ENCODE peak calls at places on chromosomes 7 and 10, in six cellular contexts. J is ovary, B is IMR-90, S is fibroblast of mammary gland, V is tibial artery, U is Panc1. C is an unnamed sample.

GRCh38 chr7:82609746-82610145 is 166.2 kb upstream of the CACNA2D1 start:
- DNase-seq in V (no peak), B (no peak), U (no peak), S (no peak), J (no peak), C (no peak)

GRCh38 chr10:103605359-103606156 is 112.1 kb downstream of the NEURL1 start:
- DNase-seq in B (peak; percentile 43), J (peak; percentile 75), S (peak; percentile 74), V (peak; percentile 86), U (peak; percentile 8), C (peak; percentile 80)

GRCh38 chr7:99275496-99275895 is 2.9 kb downstream of the MYH16 start:
- DNase-seq in S (no peak), V (no peak), J (no peak), B (no peak), U (no peak), C (no peak)

GRCh38 chr7:115851291-115851690 is 179.3 kb downstream of the TFEC start:
- DNase-seq in V (no peak), J (no peak), U (peak; percentile 8), S (peak; percentile 72), B (peak; percentile 73), C (peak; percentile 62)

GRCh38 chr10:83458611-83459010 is 680.7 kb upstream of the GHITM start:
- DNase-seq in U (no peak), V (no peak), S (no peak), J (no peak), B (no peak), C (no peak)

GRCh38 chr10:125448596-125448995 is 234.4 kb downstream of the TEX36 start:
- DNase-seq in S (peak; percentile 2), B (peak; percentile 4), U (no peak), V (no peak), J (no peak), C (peak; percentile 3)

GRCh38 chr7:47085491-47086275 is 496.2 kb downstream of the TNS3 start:
- DNase-seq in J (no peak), B (peak; percentile 32), U (no peak), V (no peak), S (no peak), C (peak; percentile 42)

GRCh38 chr7:55019691-55020480 is 1.1 kb downstream of the EGFR start:
- DNase-seq in B (no peak), S (no peak), U (no peak), J (peak; percentile 50), V (peak; percentile 77), C (no peak)

GRCh38 chr7:88668591-88668990 is 90.9 kb upstream of the ZNF804B start:
- DNase-seq in U (no peak), V (no peak), S (no peak), J (no peak), B (no peak), C (no peak)

GRCh38 chr7:106284516-106285050 is at the start of gene NAMPT:
- DNase-seq in S (no peak), U (no peak), V (peak; percentile 77), B (no peak), J (no peak), C (no peak)

GRCh38 chr7:141551773-141552162 is 558 bp downstream of the AGK start:
- DNase-seq in B (no peak), J (no peak), U (no peak), V (no peak), S (no peak), C (no peak)

GRCh38 chr10:88271736-88272135 is 311.4 kb downstream of the RNLS start:
- DNase-seq in J (no peak), V (no peak), S (peak; percentile 65), U (no peak), B (peak; percentile 43), C (peak; percentile 64)

GRCh38 chr7:333399-333776 is 43.4 kb downstream of the FOXL3 start:
- DNase-seq in U (no peak), J (no peak), B (no peak), S (no peak), V (no peak), C (peak; percentile 37)

GRCh38 chr10:29946953-29947700 is 112.3 kb downstream of the JCAD start:
- DNase-seq in V (peak; percentile 93), J (peak; percentile 46), B (peak; percentile 94), S (peak; percentile 96), U (no peak), C (peak; percentile 89)

GRCh38 chr7:44977304-44977858 is 1.4 kb downstream of the MYO1G start:
- DNase-seq in U (no peak), J (no peak), S (no peak), B (no peak), V (no peak), C (no peak)

GRCh38 chr10:116733566-116733965 is 8.8 kb downstream of the HSPA12A start:
- DNase-seq in V (no peak), B (peak; percentile 93), U (no peak), J (no peak), S (peak; percentile 77), C (peak; percentile 71)

GRCh38 chr10:127920319-127921074 is 13.6 kb downstream of the PTPRE start:
- DNase-seq in S (no peak), B (no peak), J (no peak), V (no peak), U (no peak), C (no peak)

GRCh38 chr7:132618956-132619305 is 42.7 kb upstream of the PLXNA4 start:
- DNase-seq in B (peak; percentile 3), U (no peak), S (peak; percentile 24), J (no peak), V (no peak), C (peak; percentile 68)

GRCh38 chr10:112446855-112447691 is at the start of the genes VTI1A and ZDHHC6:
- DNase-seq in B (peak; percentile 84), V (peak; percentile 87), U (peak; percentile 58), J (peak; percentile 83), S (peak; percentile 80), C (peak; percentile 80)

GRCh38 chr7:152403726-152404125 is 32.1 kb downstream of the KMT2C start:
- DNase-seq in U (no peak), B (no peak), J (no peak), S (no peak), V (no peak), C (no peak)

GRCh38 chr10:132880148-132880981 is 62.0 kb downstream of the CFAP46 start:
- DNase-seq in S (no peak), J (peak; percentile 9), U (no peak), V (peak; percentile 54), B (no peak), C (no peak)

GRCh38 chr7:72405871-72406270 is 6.3 kb downstream of the CALN1 start:
- DNase-seq in J (no peak), U (no peak), V (no peak), S (no peak), B (no peak), C (no peak)

GRCh38 chr7:16619979-16620408 is 25.6 kb downstream of the ANKMY2 start:
- DNase-seq in B (peak; percentile 41), V (no peak), S (peak; percentile 17), J (no peak), U (no peak), C (no peak)

GRCh38 chr10:73860050-73860491 is 14.3 kb downstream of the CAMK2G start:
- DNase-seq in V (no peak), U (no peak), S (no peak), B (no peak), J (no peak), C (no peak)

GRCh38 chr7:129160161-129160911 is 15.8 kb downstream of the TSPAN33 start:
- DNase-seq in B (no peak), U (no peak), S (no peak), V (no peak), J (no peak), C (no peak)

GRCh38 chr10:121900443-121901174 is 27.2 kb downstream of the ATE1 start:
- DNase-seq in V (no peak), J (no peak), U (peak; percentile 55), B (peak; percentile 71), S (peak; percentile 74), C (peak; percentile 69)

GRCh38 chr7:27739301-27739913 is 555 bp upstream of the TAX1BP1 start:
- DNase-seq in B (peak; percentile 70), U (peak; percentile 75), V (no peak), J (no peak), S (no peak), C (no peak)

GRCh38 chr7:117019786-117020604 is 66.7 kb downstream of the ST7 start:
- DNase-seq in V (peak; percentile 73), J (peak; percentile 74), B (peak; percentile 97), U (peak; percentile 51), S (peak; percentile 91), C (peak; percentile 81)

GRCh38 chr7:108454674-108455523 is 1.3 kb downstream of the NRCAM start:
- DNase-seq in S (peak; percentile 30), V (no peak), B (no peak), U (no peak), J (no peak), C (no peak)

GRCh38 chr10:80471715-80472233 is 17.7 kb downstream of the TSPAN14 start:
- DNase-seq in V (peak; percentile 31), J (no peak), U (no peak), B (no peak), S (no peak), C (no peak)

GRCh38 chr7:150362989-150363769 is 5.4 kb upstream of the REPIN1 start:
- DNase-seq in U (no peak), B (no peak), J (no peak), S (no peak), V (no peak), C (no peak)

GRCh38 chr7:139683137-139683871 is 94.5 kb downstream of the HIPK2 start:
- DNase-seq in B (peak; percentile 61), V (no peak), U (no peak), J (no peak), S (peak; percentile 52), C (peak; percentile 86)
- H3K4me3 ChIP-seq in B (no peak overlapping the region), V (no peak overlapping the region), U (no peak overlapping the region), J (no peak overlapping the region), S (no peak overlapping the region), C (no peak overlapping the region)

DNA sequence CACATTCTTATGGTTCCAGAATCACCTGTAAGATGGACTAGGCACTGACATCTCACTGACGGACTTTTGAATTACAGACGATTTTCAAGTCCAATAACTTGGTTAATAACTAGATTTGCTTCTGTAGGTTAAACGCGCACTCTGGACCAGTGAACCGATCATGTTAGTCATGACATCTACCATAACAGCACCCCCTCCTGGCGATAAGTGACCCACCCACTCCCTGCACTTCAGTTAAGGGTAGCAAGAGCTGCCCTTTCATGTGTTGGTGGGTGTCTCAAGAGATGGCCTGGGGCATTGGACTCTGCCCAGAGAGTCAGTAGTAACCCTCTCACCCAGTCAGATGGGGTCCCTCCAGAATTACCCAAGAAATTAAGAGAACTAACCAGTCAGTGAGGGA is 12.9 kb downstream of the GRM8 start:
- DNase-seq in U (no peak), V (no peak), J (no peak), B (no peak), S (no peak), C (no peak)
- TF ChIP-seq CTCF in U (peak; percentile 37), V (no peak), J (no peak), B (no peak), S (peak; percentile 13), C (no peak)

DNA sequence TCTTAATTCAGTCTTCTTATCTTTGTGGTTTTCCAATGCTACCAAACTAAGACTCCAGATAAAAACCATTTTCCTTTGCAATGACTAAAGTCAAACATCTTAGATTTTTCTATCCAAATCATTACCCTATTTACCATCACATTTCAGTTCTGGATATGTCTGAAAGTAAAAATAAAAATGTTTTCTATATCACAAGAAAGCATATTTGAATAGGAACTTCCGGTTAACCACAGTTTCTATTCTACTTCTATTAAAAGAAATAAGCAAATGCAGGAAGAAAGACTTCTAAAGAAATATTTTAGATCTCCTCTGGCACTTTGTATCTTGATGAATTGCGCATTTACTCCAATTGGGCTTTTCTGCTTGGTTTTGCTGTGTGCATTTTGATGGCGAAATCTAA is 146.0 kb downstream of the VPS50 start:
- DNase-seq in V (no peak), B (no peak), J (no peak), U (no peak), S (no peak), C (no peak)
- H3K4me3 ChIP-seq in V (no peak overlapping the region), B (no peak overlapping the region), J (no peak overlapping the region), U (no peak overlapping the region), S (no peak overlapping the region), C (no peak overlapping the region)

GRCh38 chr10:20635545-20635944 is 261.6 kb downstream of the NEBL start:
- DNase-seq in S (no peak), U (no peak), J (no peak), B (no peak), V (no peak), C (no peak)
- TF ChIP-seq CTCF in S (no peak), U (no peak), J (no peak), B (no peak), V (no peak), C (no peak)

C was measured in AG10803.